ENCODE peak calls at places on chromosomes 2 and 18, in six cellular contexts. One of them, this sample, is unnamed.

GRCh38 chr2:180122874-180123273 is 115.8 kb upstream of the CWC22 start:
- DNase-seq in effector memory CD4-positive, alpha-beta T cell: no peak
- DNase-seq in Karpas-422: no peak
- DNase-seq in CD4-positive, alpha-beta T cell: no peak
- DNase-seq in right lobe of liver: no peak
- DNase-seq in CD8-positive, alpha-beta T cell: no peak
- DNase-seq in this sample: no peak

GRCh38 chr18:59382388-59382787 is 23.3 kb upstream of the LMAN1 start:
- DNase-seq in effector memory CD4-positive, alpha-beta T cell: no peak
- DNase-seq in Karpas-422: no peak
- DNase-seq in CD4-positive, alpha-beta T cell: no peak
- DNase-seq in right lobe of liver: no peak
- DNase-seq in CD8-positive, alpha-beta T cell: no peak
- DNase-seq in this sample: no peak

GRCh38 chr2:217004636-217005035 is 144.8 kb upstream of the TNP1 start:
- DNase-seq in effector memory CD4-positive, alpha-beta T cell: no peak
- DNase-seq in Karpas-422: no peak
- DNase-seq in CD4-positive, alpha-beta T cell: no peak
- DNase-seq in right lobe of liver: no peak
- DNase-seq in CD8-positive, alpha-beta T cell: no peak
- DNase-seq in this sample: no peak

GRCh38 chr18:39959839-39960238 is 1995.2 kb upstream of the PIK3C3 start:
- DNase-seq in effector memory CD4-positive, alpha-beta T cell: no peak
- DNase-seq in Karpas-422: no peak
- DNase-seq in CD4-positive, alpha-beta T cell: no peak
- DNase-seq in right lobe of liver: no peak
- DNase-seq in CD8-positive, alpha-beta T cell: no peak
- DNase-seq in this sample: no peak

GRCh38 chr2:178858896-178859628 is 51.8 kb upstream of the TTN start:
- DNase-seq in effector memory CD4-positive, alpha-beta T cell: no peak
- DNase-seq in Karpas-422: no peak
- DNase-seq in CD4-positive, alpha-beta T cell: no peak
- DNase-seq in right lobe of liver: no peak
- DNase-seq in CD8-positive, alpha-beta T cell: no peak
- DNase-seq in this sample: no peak

GRCh38 chr2:189348369-189348768 is 92.9 kb upstream of the WDR75 start:
- DNase-seq in effector memory CD4-positive, alpha-beta T cell: no peak
- DNase-seq in Karpas-422: no peak
- DNase-seq in CD4-positive, alpha-beta T cell: no peak
- DNase-seq in right lobe of liver: no peak
- DNase-seq in CD8-positive, alpha-beta T cell: no peak
- DNase-seq in this sample: no peak

GRCh38 chr2:136645458-136645857 is 119.9 kb upstream of the THSD7B start:
- DNase-seq in effector memory CD4-positive, alpha-beta T cell: no peak
- DNase-seq in Karpas-422: no peak
- DNase-seq in CD4-positive, alpha-beta T cell: no peak
- DNase-seq in right lobe of liver: no peak
- DNase-seq in CD8-positive, alpha-beta T cell: no peak
- DNase-seq in this sample: no peak

GRCh38 chr2:134202361-134202760 is 51.5 kb upstream of the MGAT5 start:
- DNase-seq in effector memory CD4-positive, alpha-beta T cell: no peak
- DNase-seq in Karpas-422: no peak
- DNase-seq in CD4-positive, alpha-beta T cell: no peak
- DNase-seq in right lobe of liver: no peak
- DNase-seq in CD8-positive, alpha-beta T cell: no peak
- DNase-seq in this sample: no peak

GRCh38 chr2:224222320-224222719 is 179.6 kb downstream of the FAM124B start:
- DNase-seq in effector memory CD4-positive, alpha-beta T cell: no peak
- DNase-seq in Karpas-422: peak; percentile 49
- DNase-seq in CD4-positive, alpha-beta T cell: no peak
- DNase-seq in right lobe of liver: no peak
- DNase-seq in CD8-positive, alpha-beta T cell: no peak
- DNase-seq in this sample: no peak

GRCh38 chr2:10466801-10467200 is 18.7 kb upstream of the ODC1 start:
- DNase-seq in effector memory CD4-positive, alpha-beta T cell: no peak
- DNase-seq in Karpas-422: no peak
- DNase-seq in CD4-positive, alpha-beta T cell: no peak
- DNase-seq in right lobe of liver: peak; percentile 28
- DNase-seq in CD8-positive, alpha-beta T cell: no peak
- DNase-seq in this sample: no peak

GRCh38 chr2:44997948-44998347 is 11.3 kb downstream of the SIX2 start:
- DNase-seq in effector memory CD4-positive, alpha-beta T cell: no peak
- DNase-seq in Karpas-422: peak; percentile 65
- DNase-seq in CD4-positive, alpha-beta T cell: no peak
- DNase-seq in right lobe of liver: no peak
- DNase-seq in CD8-positive, alpha-beta T cell: no peak
- DNase-seq in this sample: no peak

GRCh38 chr2:178787155-178787554 is 20.1 kb downstream of the TTN start:
- DNase-seq in effector memory CD4-positive, alpha-beta T cell: no peak
- DNase-seq in Karpas-422: no peak
- DNase-seq in CD4-positive, alpha-beta T cell: no peak
- DNase-seq in right lobe of liver: no peak
- DNase-seq in CD8-positive, alpha-beta T cell: no peak
- DNase-seq in this sample: no peak

GRCh38 chr2:190863946-190864345 is 16.7 kb upstream of the GLS start:
- DNase-seq in effector memory CD4-positive, alpha-beta T cell: no peak
- DNase-seq in Karpas-422: peak; percentile 22
- DNase-seq in CD4-positive, alpha-beta T cell: no peak
- DNase-seq in right lobe of liver: no peak
- DNase-seq in CD8-positive, alpha-beta T cell: no peak
- DNase-seq in this sample: no peak

GRCh38 chr2:11912980-11913379 is 166.5 kb downstream of the LPIN1 start:
- DNase-seq in effector memory CD4-positive, alpha-beta T cell: no peak
- DNase-seq in Karpas-422: no peak
- DNase-seq in CD4-positive, alpha-beta T cell: no peak
- DNase-seq in right lobe of liver: no peak
- DNase-seq in CD8-positive, alpha-beta T cell: no peak
- DNase-seq in this sample: no peak

GRCh38 chr2:230735884-230736283 is 23.2 kb downstream of the CAB39 start:
- DNase-seq in effector memory CD4-positive, alpha-beta T cell: no peak
- DNase-seq in Karpas-422: no peak
- DNase-seq in CD4-positive, alpha-beta T cell: no peak
- DNase-seq in right lobe of liver: no peak
- DNase-seq in CD8-positive, alpha-beta T cell: no peak
- DNase-seq in this sample: no peak

GRCh38 chr2:176156959-176157498 is at the start of gene HOXD3:
- DNase-seq in effector memory CD4-positive, alpha-beta T cell: no peak
- DNase-seq in Karpas-422: no peak
- DNase-seq in CD4-positive, alpha-beta T cell: no peak
- DNase-seq in right lobe of liver: no peak
- DNase-seq in CD8-positive, alpha-beta T cell: no peak
- DNase-seq in this sample: no peak

GRCh38 chr2:176158306-176158643 is 1.2 kb downstream of the HOXD3 start:
- DNase-seq in effector memory CD4-positive, alpha-beta T cell: no peak
- DNase-seq in Karpas-422: no peak
- DNase-seq in CD4-positive, alpha-beta T cell: no peak
- DNase-seq in right lobe of liver: no peak
- DNase-seq in CD8-positive, alpha-beta T cell: no peak
- DNase-seq in this sample: no peak

GRCh38 chr2:176158855-176159677 is 2.0 kb downstream of the HOXD3 start:
- DNase-seq in effector memory CD4-positive, alpha-beta T cell: no peak
- DNase-seq in Karpas-422: no peak
- DNase-seq in CD4-positive, alpha-beta T cell: no peak
- DNase-seq in right lobe of liver: no peak
- DNase-seq in CD8-positive, alpha-beta T cell: no peak
- DNase-seq in this sample: no peak

GRCh38 chr2:176156301-176156958 is 677 bp upstream of the HOXD3 start:
- DNase-seq in effector memory CD4-positive, alpha-beta T cell: no peak
- DNase-seq in Karpas-422: no peak
- DNase-seq in CD4-positive, alpha-beta T cell: no peak
- DNase-seq in right lobe of liver: no peak
- DNase-seq in CD8-positive, alpha-beta T cell: no peak
- DNase-seq in this sample: no peak

DNA sequence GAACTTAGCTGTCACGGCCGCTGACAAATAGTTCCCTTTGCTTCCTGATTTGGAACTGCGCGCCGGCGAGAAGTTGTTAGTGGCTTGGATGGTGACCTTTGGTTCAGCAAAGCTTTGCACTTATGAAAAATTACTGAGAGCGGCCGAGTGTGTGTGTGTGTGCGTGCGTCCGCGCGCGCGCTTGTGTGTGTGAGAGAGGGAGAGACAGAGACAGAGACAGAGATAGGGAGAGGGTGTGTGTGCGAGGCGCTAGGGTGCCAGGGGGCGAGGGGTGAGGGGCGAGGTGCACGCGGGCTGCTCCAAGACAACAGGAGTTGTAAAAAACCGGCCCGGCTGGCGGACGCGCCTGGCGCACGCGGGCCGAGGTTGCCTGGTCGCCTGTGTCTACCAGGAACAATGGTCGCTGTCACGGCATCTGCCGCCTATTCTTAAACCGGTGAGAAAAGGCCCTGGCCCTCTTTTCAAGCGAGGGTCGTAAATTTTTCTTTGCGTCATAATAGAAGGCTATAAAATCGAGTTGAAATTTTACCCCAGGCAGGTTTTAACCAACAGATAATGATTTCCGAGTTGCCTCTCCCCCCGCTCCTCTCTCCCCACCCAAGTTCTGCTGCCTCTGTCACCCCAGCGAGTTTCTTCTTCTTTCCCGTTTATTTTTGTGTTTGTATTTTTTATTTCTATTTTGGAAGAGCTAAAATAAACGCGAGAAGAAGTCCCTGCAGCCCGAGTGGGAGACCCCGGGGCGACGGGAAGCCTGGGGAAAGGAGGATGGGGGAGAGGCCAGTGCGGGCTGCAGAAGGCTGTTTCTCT is 595 bp downstream of the HOXD3 start:
- DNase-seq in effector memory CD4-positive, alpha-beta T cell: no peak
- DNase-seq in Karpas-422: no peak
- DNase-seq in CD4-positive, alpha-beta T cell: no peak
- DNase-seq in right lobe of liver: no peak
- DNase-seq in CD8-positive, alpha-beta T cell: no peak
- DNase-seq in this sample: no peak
- H3K27ac ChIP-seq in effector memory CD4-positive, alpha-beta T cell: no peak overlapping the region
- H3K27ac ChIP-seq in Karpas-422: no peak overlapping the region
- H3K27ac ChIP-seq in CD4-positive, alpha-beta T cell: no peak overlapping the region
- H3K27ac ChIP-seq in right lobe of liver: no peak overlapping the region
- H3K27ac ChIP-seq in CD8-positive, alpha-beta T cell: no peak overlapping the region
- H3K27ac ChIP-seq in this sample: no peak overlapping the region

GRCh38 chr18:47331051-47331450 is 79.6 kb upstream of the SKOR2 start:
- DNase-seq in effector memory CD4-positive, alpha-beta T cell: no peak
- DNase-seq in Karpas-422: no peak
- DNase-seq in CD4-positive, alpha-beta T cell: no peak
- DNase-seq in right lobe of liver: no peak
- DNase-seq in CD8-positive, alpha-beta T cell: no peak
- DNase-seq in this sample: no peak
- H3K27ac ChIP-seq in effector memory CD4-positive, alpha-beta T cell: no peak overlapping the region
- H3K27ac ChIP-seq in Karpas-422: no peak overlapping the region
- H3K27ac ChIP-seq in CD4-positive, alpha-beta T cell: no peak overlapping the region
- H3K27ac ChIP-seq in right lobe of liver: no peak overlapping the region
- H3K27ac ChIP-seq in CD8-positive, alpha-beta T cell: no peak overlapping the region
- H3K27ac ChIP-seq in this sample: no peak overlapping the region

GRCh38 chr2:218569038-218569431 is 396 bp downstream of the CNOT9 start:
- DNase-seq in effector memory CD4-positive, alpha-beta T cell: peak; percentile 59
- DNase-seq in Karpas-422: peak; percentile 79
- DNase-seq in CD4-positive, alpha-beta T cell: peak; percentile 18
- DNase-seq in right lobe of liver: peak; percentile 55
- DNase-seq in CD8-positive, alpha-beta T cell: peak; percentile 56
- DNase-seq in this sample: peak; percentile 61

GRCh38 chr2:218568190-218569037 is at the start of the genes CNOT9 and USP37:
- DNase-seq in effector memory CD4-positive, alpha-beta T cell: peak; percentile 100
- DNase-seq in Karpas-422: peak; percentile 99
- DNase-seq in CD4-positive, alpha-beta T cell: peak; percentile 100
- DNase-seq in right lobe of liver: peak; percentile 100
- DNase-seq in CD8-positive, alpha-beta T cell: peak; percentile 100
- DNase-seq in this sample: peak; percentile 99

GRCh38 chr2:218564056-218564455 is 4.1 kb downstream of the USP37 start:
- DNase-seq in effector memory CD4-positive, alpha-beta T cell: no peak
- DNase-seq in Karpas-422: no peak
- DNase-seq in CD4-positive, alpha-beta T cell: no peak
- DNase-seq in right lobe of liver: no peak
- DNase-seq in CD8-positive, alpha-beta T cell: no peak
- DNase-seq in this sample: no peak

GRCh38 chr2:218567797-218568189 is 358 bp downstream of the USP37 start:
- DNase-seq in effector memory CD4-positive, alpha-beta T cell: no peak
- DNase-seq in Karpas-422: no peak
- DNase-seq in CD4-positive, alpha-beta T cell: peak; percentile 62
- DNase-seq in right lobe of liver: no peak
- DNase-seq in CD8-positive, alpha-beta T cell: no peak
- DNase-seq in this sample: no peak

GRCh38 chr2:218566296-218566695 is 1.9 kb downstream of the USP37 start:
- DNase-seq in effector memory CD4-positive, alpha-beta T cell: no peak
- DNase-seq in Karpas-422: no peak
- DNase-seq in CD4-positive, alpha-beta T cell: no peak
- DNase-seq in right lobe of liver: no peak
- DNase-seq in CD8-positive, alpha-beta T cell: no peak
- DNase-seq in this sample: no peak
- H3K27ac ChIP-seq in effector memory CD4-positive, alpha-beta T cell: no peak overlapping the region
- H3K27ac ChIP-seq in Karpas-422: no peak overlapping the region
- H3K27ac ChIP-seq in CD4-positive, alpha-beta T cell: no peak overlapping the region
- H3K27ac ChIP-seq in right lobe of liver: no peak overlapping the region
- H3K27ac ChIP-seq in CD8-positive, alpha-beta T cell: no peak overlapping the region
- H3K27ac ChIP-seq in this sample: no peak overlapping the region

GRCh38 chr2:43333096-43333655 is 106.8 kb upstream of the ZFP36L2 start:
- DNase-seq in effector memory CD4-positive, alpha-beta T cell: no peak
- DNase-seq in Karpas-422: no peak
- DNase-seq in CD4-positive, alpha-beta T cell: no peak
- DNase-seq in right lobe of liver: no peak
- DNase-seq in CD8-positive, alpha-beta T cell: no peak
- DNase-seq in this sample: no peak
- H3K27ac ChIP-seq in effector memory CD4-positive, alpha-beta T cell: no peak overlapping the region
- H3K27ac ChIP-seq in Karpas-422: no peak overlapping the region
- H3K27ac ChIP-seq in CD4-positive, alpha-beta T cell: no peak overlapping the region
- H3K27ac ChIP-seq in right lobe of liver: peak overlapping the region; percentile 5
- H3K27ac ChIP-seq in CD8-positive, alpha-beta T cell: no peak overlapping the region
- H3K27ac ChIP-seq in this sample: no peak overlapping the region

GRCh38 chr2:239554761-239555565 is 154.1 kb upstream of the HDAC4 start:
- DNase-seq in effector memory CD4-positive, alpha-beta T cell: no peak
- DNase-seq in Karpas-422: no peak
- DNase-seq in CD4-positive, alpha-beta T cell: no peak
- DNase-seq in right lobe of liver: no peak
- DNase-seq in CD8-positive, alpha-beta T cell: no peak
- DNase-seq in this sample: no peak
- H3K27ac ChIP-seq in effector memory CD4-positive, alpha-beta T cell: no peak overlapping the region
- H3K27ac ChIP-seq in Karpas-422: no peak overlapping the region
- H3K27ac ChIP-seq in CD4-positive, alpha-beta T cell: no peak overlapping the region
- H3K27ac ChIP-seq in right lobe of liver: no peak overlapping the region
- H3K27ac ChIP-seq in CD8-positive, alpha-beta T cell: no peak overlapping the region
- H3K27ac ChIP-seq in this sample: no peak overlapping the region

DNA sequence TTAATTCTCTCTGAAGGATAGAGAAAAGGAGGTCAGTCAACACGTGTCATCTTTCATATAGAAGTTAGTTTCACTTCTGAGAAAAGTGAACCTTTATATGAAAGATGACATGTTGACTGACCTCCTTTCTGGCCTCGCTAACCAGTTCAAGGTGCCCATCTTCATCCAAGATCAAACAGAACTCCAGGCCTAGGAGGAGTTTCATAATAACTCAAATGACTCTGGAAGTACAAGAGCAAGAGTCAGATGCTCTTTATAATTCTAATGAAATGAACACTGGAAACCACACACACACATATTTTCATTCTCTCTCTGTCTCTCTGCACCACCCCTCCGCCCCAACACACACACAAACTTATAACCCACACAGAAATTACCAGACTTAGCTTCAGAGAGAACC is 16.3 kb downstream of the ANKRD44 start:
- DNase-seq in effector memory CD4-positive, alpha-beta T cell: no peak
- DNase-seq in Karpas-422: no peak
- DNase-seq in CD4-positive, alpha-beta T cell: no peak
- DNase-seq in right lobe of liver: no peak
- DNase-seq in CD8-positive, alpha-beta T cell: no peak
- DNase-seq in this sample: peak; percentile 37
- H3K27ac ChIP-seq in effector memory CD4-positive, alpha-beta T cell: peak overlapping the region; percentile 79
- H3K27ac ChIP-seq in Karpas-422: peak overlapping the region; percentile 94
- H3K27ac ChIP-seq in CD4-positive, alpha-beta T cell: peak overlapping the region; percentile 70
- H3K27ac ChIP-seq in right lobe of liver: no peak overlapping the region
- H3K27ac ChIP-seq in CD8-positive, alpha-beta T cell: peak overlapping the region; percentile 41
- H3K27ac ChIP-seq in this sample: peak overlapping the region; percentile 91